ENCODE peak calls at places on chromosomes 3 and 15, in four cellular contexts. C, Y, D and P are unnamed samples.

GRCh38 chr15:83430436-83430835 is 16.7 kb upstream of the SH3GL3 start:
- DNase-seq in C (no peak), Y (no peak), D (no peak), P (no peak)

GRCh38 chr3:132987396-132987795 is 50.8 kb upstream of the TMEM108 start:
- DNase-seq in C (no peak), Y (no peak), D (no peak), P (no peak)

GRCh38 chr3:114329823-114330222 is 36.0 kb downstream of the TIGIT start:
- DNase-seq in D (no peak), C (no peak), Y (no peak), P (no peak)

GRCh38 chr3:175274056-175274455 is 414.9 kb downstream of the NAALADL2 start:
- DNase-seq in Y (no peak), D (no peak), C (peak), P (no peak)

GRCh38 chr15:39631357-39631756 is 50.5 kb downstream of the THBS1 start:
- DNase-seq in D (no peak), Y (peak), C (no peak), P (no peak)

GRCh38 chr3:151875759-151876158 is 2.3 kb downstream of the SUCNR1 start:
- DNase-seq in C (peak), D (no peak), Y (peak), P (no peak)

GRCh38 chr3:42174679-42175660 is 83.8 kb downstream of the TRAK1 start:
- DNase-seq in C (no peak), D (no peak), Y (no peak), P (no peak)

GRCh38 chr3:129424185-129424841 is 4.1 kb downstream of the EFCAB12 start:
- DNase-seq in Y (no peak), C (peak), D (peak), P (no peak)

GRCh38 chr3:6807967-6808588 is 52.8 kb upstream of the GRM7 start:
- DNase-seq in C (no peak), D (no peak), Y (no peak), P (no peak)

GRCh38 chr3:194285024-194285858 is 65.9 kb downstream of the CPN2 start:
- DNase-seq in C (no peak), D (no peak), Y (no peak), P (peak)

GRCh38 chr3:99410789-99411311 is 227.5 kb upstream of the COL8A1 start:
- DNase-seq in Y (no peak), C (peak), D (no peak), P (no peak)

GRCh38 chr3:8733332-8734094 is at the start of gene CAV3:
- DNase-seq in Y (no peak), C (no peak), D (no peak), P (no peak)

GRCh38 chr15:88711806-88712205 is 73.0 kb downstream of the ISG20 start:
- DNase-seq in C (no peak), Y (no peak), D (no peak), P (no peak)

GRCh38 chr3:2568929-2569328 is 470.3 kb downstream of the CNTN4 start:
- DNase-seq in Y (no peak), D (no peak), C (no peak), P (no peak)

GRCh38 chr3:176978441-176978840 is 218.8 kb downstream of the TBL1XR1 start:
- DNase-seq in Y (no peak), C (no peak), D (no peak), P (no peak)

GRCh38 chr15:58438956-58439355 is 7.2 kb downstream of the LIPC start:
- DNase-seq in C (no peak), D (peak), Y (peak), P (no peak)

GRCh38 chr15:101176625-101177024 is 75.2 kb downstream of the CHSY1 start:
- DNase-seq in Y (no peak), D (peak), C (no peak), P (no peak)

GRCh38 chr3:164377466-164377865 is 700.8 kb downstream of the SI start:
- DNase-seq in D (no peak), C (no peak), Y (no peak), P (no peak)

GRCh38 chr15:50907866-50908208 is 646 bp upstream of the AP4E1 start:
- DNase-seq in D (peak), C (no peak), Y (peak), P (peak)

DNA sequence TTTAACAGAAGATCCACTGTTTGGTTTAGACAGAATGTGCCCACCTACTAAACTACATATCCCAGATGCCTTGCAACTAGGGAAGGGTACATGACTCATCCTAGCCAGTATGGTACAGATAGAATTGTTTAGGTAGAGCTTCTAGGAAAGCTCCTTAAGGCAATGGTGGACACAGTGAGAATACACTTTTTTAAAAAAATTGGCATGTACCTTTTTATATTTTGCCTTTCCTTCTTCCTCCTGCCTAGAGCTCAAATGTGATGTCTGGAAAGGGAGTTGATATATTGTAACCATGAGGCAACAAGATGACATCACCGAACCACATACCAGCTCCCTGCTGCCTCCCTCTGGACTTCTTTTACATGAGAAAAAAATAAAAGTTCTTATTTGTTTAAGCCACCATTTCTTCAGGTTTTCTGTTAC is 14.4 kb upstream of the C3orf80 start:
- DNase-seq in D (peak), Y (no peak), C (no peak), P (no peak)
- TF ChIP-seq CREM in D (no peak), Y (peak), C (no peak), P (no peak)

GRCh38 chr3:71142440-71143161 is 440.9 kb downstream of the FOXP1 start:
- DNase-seq in C (no peak), Y (no peak), D (no peak), P (no peak)
- TF ChIP-seq ATF3 in C (no peak), Y (no peak), D (no peak), P (no peak)

DNA sequence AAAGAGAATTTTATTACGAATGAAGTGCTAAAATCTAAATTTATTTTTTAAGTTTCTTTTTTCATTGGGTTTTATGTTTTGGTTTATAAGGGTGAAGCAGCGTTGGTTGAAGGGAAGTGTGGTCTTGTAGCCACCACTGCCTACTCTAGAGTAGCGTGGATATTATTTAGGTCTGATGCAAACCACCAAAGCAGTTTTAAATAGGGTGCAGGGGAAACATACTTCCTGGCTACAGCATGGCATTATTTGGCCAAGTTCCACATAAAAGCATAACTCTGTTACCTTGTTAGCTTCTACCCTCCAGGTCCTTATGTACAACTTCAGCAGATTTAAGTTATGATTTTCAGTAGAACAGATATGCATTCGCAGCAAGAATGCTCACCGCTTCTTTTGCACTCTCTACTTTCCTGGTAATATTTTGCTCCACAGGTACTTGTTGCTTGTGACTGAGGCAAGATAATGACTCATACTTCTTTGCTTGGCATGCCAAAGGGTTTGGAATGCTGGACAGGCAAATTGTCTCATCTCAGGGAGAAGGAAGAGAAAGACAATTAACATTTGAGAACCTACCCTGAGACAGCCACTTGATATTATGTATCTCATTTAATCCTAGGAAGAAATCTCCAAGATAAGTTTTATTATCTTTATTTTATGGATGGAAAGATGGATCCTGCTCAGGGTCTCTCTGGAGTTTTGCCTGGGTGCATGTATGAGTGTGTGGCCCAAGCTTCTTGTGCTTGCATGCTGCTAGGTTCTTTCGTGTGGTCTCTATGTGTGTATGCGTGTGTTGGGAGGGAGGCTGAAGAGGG is 5.4 kb downstream of the TGFBR2 start:
- DNase-seq in Y (no peak), C (no peak), D (no peak), P (no peak)
- TF ChIP-seq CREM in Y (no peak), C (no peak), D (no peak), P (no peak)

GRCh38 chr3:112631257-112631656 is 9.7 kb downstream of the CCDC80 start:
- DNase-seq in Y (no peak), C (no peak), D (no peak), P (no peak)

GRCh38 chr3:112628038-112628437 is 12.9 kb downstream of the CCDC80 start:
- DNase-seq in Y (no peak), D (no peak), C (no peak), P (no peak)

GRCh38 chr3:112632596-112632995 is 8.3 kb downstream of the CCDC80 start:
- DNase-seq in D (no peak), C (no peak), Y (no peak), P (no peak)

GRCh38 chr3:112627419-112627818 is 13.5 kb downstream of the CCDC80 start:
- DNase-seq in D (no peak), Y (no peak), C (no peak), P (no peak)

DNA sequence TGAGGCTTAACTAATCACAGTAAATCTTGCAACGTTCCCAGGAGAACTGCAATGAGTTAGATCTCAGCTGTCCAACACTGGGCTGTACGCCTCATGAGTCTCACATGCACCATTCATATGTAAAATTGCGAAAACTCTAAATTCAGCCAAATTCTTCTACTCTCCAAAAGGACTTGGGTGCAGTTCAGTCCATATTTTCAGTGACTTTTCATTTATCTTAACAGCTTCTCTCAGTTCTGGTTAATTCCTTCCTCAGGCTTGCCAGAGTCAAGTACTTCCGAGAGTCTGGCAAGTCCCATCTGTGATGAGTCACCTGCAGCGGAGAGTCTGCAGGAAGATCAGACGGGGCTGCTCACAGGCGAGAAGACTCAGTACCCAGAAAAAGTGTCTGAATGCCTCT is 11.5 kb downstream of the CCDC80 start:
- DNase-seq in D (no peak), C (no peak), Y (peak), P (no peak)
- TF ChIP-seq ATF3 in D (no peak), C (no peak), Y (peak), P (no peak)

DNA sequence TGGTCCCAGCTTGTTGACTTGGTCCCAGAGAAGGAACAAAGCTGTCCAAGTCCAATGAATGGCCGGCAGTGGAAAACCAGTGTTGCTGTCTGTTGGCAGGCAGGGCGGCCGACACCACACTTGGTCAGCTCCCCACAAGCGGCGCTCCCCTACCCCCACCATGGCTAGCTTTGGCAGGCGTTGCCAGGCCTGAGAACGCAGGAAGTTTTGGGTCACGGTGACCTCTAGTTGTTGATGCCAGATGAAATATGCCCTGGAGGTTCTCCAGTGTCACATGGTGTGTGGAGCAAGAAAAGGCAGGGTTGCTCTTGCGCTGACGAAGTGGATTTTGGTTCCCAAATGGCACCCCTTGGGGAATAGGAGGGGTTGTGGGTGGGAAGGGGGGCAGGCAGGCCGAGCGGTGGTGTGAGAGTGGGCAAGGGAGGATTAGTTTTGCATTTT is 72.7 kb upstream of the TPRG1 start:
- DNase-seq in C (no peak), D (no peak), Y (no peak), P (no peak)
- TF ChIP-seq CREM in C (no peak), D (no peak), Y (no peak), P (no peak)

GRCh38 chr15:99504823-99505551 is 60.8 kb upstream of the MEF2A start:
- DNase-seq in D (peak), C (no peak), Y (no peak), P (no peak)
- TF ChIP-seq ATF3 in D (no peak), C (no peak), Y (no peak), P (no peak)

DNA sequence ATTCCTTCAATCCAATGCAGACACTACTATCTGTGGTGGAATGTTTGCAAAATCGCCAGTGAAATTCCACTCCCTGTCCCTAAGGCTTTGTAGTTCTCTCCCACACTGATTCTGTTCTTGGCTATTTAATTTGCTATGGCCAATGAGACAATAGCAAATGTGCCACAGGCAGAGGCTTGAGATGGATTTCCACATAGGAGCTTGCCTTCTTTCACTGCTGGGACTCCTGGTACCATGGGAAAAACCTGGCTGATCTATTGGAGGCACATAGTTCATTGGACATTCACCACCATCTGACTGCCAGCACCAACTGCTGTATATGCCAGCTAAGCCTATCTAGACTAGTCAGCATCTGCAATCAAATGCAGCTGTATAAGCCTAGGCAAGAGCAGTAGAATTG is 103.8 kb downstream of the NR1D2 start:
- DNase-seq in D (no peak), C (no peak), Y (no peak), P (no peak)
- TF ChIP-seq CREM in D (no peak), C (no peak), Y (no peak), P (no peak)

GRCh38 chr15:70341566-70341965 is 243.8 kb upstream of the TLE3 start:
- DNase-seq in D (no peak), Y (no peak), C (no peak), P (no peak)
- TF ChIP-seq ATF3 in D (no peak), Y (no peak), C (no peak), P (no peak)

GRCh38 chr3:171828852-171829770 is 14.0 kb upstream of the TMEM212 start:
- DNase-seq in C (no peak), Y (no peak), D (no peak), P (no peak)
- TF ChIP-seq CREM in C (no peak), Y (no peak), D (no peak), P (no peak)

DNA sequence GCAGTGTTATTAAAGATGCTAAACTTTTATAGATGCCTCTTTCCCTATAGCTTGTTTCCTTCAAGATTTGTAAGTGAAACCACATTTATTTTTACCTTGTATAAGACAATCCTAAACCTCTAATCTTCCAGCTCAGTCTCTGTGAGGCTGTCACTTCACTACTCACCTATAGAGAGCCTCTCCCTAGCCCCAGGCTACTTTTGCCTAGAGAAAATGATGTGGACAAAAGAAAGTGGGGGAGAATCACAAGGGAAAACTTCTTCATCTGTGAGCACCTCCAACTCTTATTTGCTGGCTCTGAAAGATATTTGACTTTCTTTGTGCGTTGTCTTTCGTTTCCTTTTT is 74.9 kb upstream of the SCN5A start:
- DNase-seq in C (no peak), D (no peak), Y (no peak), P (no peak)
- TF ChIP-seq ATF3 in C (no peak), D (no peak), Y (no peak), P (no peak)